ENCODE peak calls at places on chromosomes 12 and 14, in nine cellular contexts. V is fibroblast of lung; H is stimulated activated CD4-positive, alpha-beta T cell treated with anti-CD3 and anti-CD28 coated beads, Interleukin-4, amount 100 ng/mL, for 1 hour; L is NCI-H345; A is hepatic stellate cell; I is KBM-7; Q is astrocyte of the hippocampus; F is activated T-cell treated with anti-CD3 and anti-CD28 coated beads for 1 hour; W is RPMI8226. E is an unnamed sample.

GRCh38 chr12:65822732-65823480 is 1.4 kb upstream of the HMGA2 start:
- DNase-seq in I (peak), H (no peak), V (peak), A (peak), Q (peak), L (no peak), W (no peak), F (no peak), E (no peak)

GRCh38 chr12:71950404-71950803 is 11.8 kb downstream of the TPH2 start:
- DNase-seq in H (no peak), A (no peak), I (no peak), L (no peak), Q (no peak), W (no peak), V (no peak), F (no peak), E (no peak)

GRCh38 chr12:19236656-19237055 is 107.1 kb downstream of the PLEKHA5 start:
- DNase-seq in A (no peak), Q (peak), I (peak), H (no peak), W (no peak), V (peak), F (no peak), L (no peak), E (peak)

GRCh38 chr12:53777412-53777811 is 25.6 kb upstream of the CISTR start:
- DNase-seq in F (no peak), I (no peak), Q (no peak), A (no peak), V (no peak), W (no peak), L (no peak), H (no peak), E (no peak)

GRCh38 chr12:130803707-130804106 is 35.3 kb downstream of the STX2 start:
- DNase-seq in V (peak), Q (no peak), A (peak), F (no peak), W (no peak), L (no peak), I (no peak), H (no peak), E (peak)

GRCh38 chr14:98931126-98931525 is 340.9 kb downstream of the BCL11B start:
- DNase-seq in V (no peak), H (no peak), F (no peak), L (no peak), Q (no peak), W (no peak), A (no peak), I (no peak), E (no peak)

GRCh38 chr14:20905661-20906060 is 14.5 kb downstream of the RNASE3 start:
- DNase-seq in F (no peak), V (no peak), Q (no peak), W (no peak), H (no peak), L (no peak), A (no peak), I (no peak), E (no peak)

GRCh38 chr14:56794557-56795283 is 15.6 kb downstream of the OTX2 start:
- DNase-seq in A (no peak), V (no peak), I (no peak), H (no peak), W (no peak), F (no peak), Q (peak), L (no peak), E (no peak)

E was measured in HCEC 1CT.